ENCODE peak calls at places on chromosome 18, in four cellular contexts. U, R, H and O are unnamed samples.

GRCh38 chr18:23761941-23762340 is 72.7 kb downstream of the LAMA3 start:
- DNase-seq in U (no peak), H (no peak), R (no peak), O (no peak)

GRCh38 chr18:45384137-45384998 is 230.9 kb upstream of the SLC14A2 start:
- DNase-seq in H (no peak), U (peak), R (no peak), O (no peak)

GRCh38 chr18:49861659-49862058 is 48.3 kb upstream of the ACAA2 start:
- DNase-seq in H (no peak), U (no peak), R (no peak), O (no peak)

GRCh38 chr18:54279477-54280205 is 10.3 kb downstream of the POLI start:
- DNase-seq in R (no peak), H (no peak), U (no peak), O (no peak)

GRCh38 chr18:62737474-62737873 is 22.1 kb downstream of the PHLPP1 start:
- DNase-seq in U (no peak), H (no peak), R (no peak), O (no peak)

GRCh38 chr18:54284967-54285785 is 15.9 kb downstream of the POLI start:
- DNase-seq in R (no peak), H (peak), U (peak), O (no peak)

GRCh38 chr18:37565138-37565984 is at the start of gene CELF4:
- DNase-seq in R (no peak), U (no peak), H (no peak), O (no peak)

GRCh38 chr18:8626414-8627106 is 17.3 kb downstream of the RAB12 start:
- DNase-seq in R (no peak), U (no peak), H (no peak), O (no peak)

GRCh38 chr18:48858676-48859075 is 92.1 kb downstream of the SMAD7 start:
- DNase-seq in R (no peak), H (no peak), U (no peak), O (no peak)

GRCh38 chr18:64233855-64234254 is 85.0 kb upstream of the LINC00305 start:
- DNase-seq in R (no peak), U (no peak), H (no peak), O (no peak)

GRCh38 chr18:51151568-51152511 is 45.6 kb downstream of the MEX3C start:
- DNase-seq in R (no peak), U (no peak), H (no peak), O (no peak)

GRCh38 chr18:59470627-59471121 is 111.6 kb upstream of the LMAN1 start:
- DNase-seq in H (no peak), R (no peak), U (no peak), O (no peak)

GRCh38 chr18:683531-683930 is 26.1 kb downstream of the TYMS start:
- DNase-seq in R (no peak), U (no peak), H (no peak), O (no peak)

GRCh38 chr18:79405781-79406575 is 10.2 kb downstream of the NFATC1 start:
- DNase-seq in H (peak), U (no peak), R (no peak), O (no peak)

GRCh38 chr18:51614033-51614432 is 416.6 kb upstream of the MEX3C start:
- DNase-seq in R (no peak), H (no peak), U (no peak), O (no peak)

GRCh38 chr18:22558945-22559385 is 141.2 kb upstream of the CTAGE1 start:
- DNase-seq in U (no peak), H (peak), R (no peak), O (peak)

GRCh38 chr18:22999647-23000046 is 66.5 kb downstream of the RBBP8 start:
- DNase-seq in R (no peak), H (no peak), U (no peak), O (no peak)

GRCh38 chr18:71887509-71887908 is 656.6 kb downstream of the CBLN2 start:
- DNase-seq in R (no peak), H (no peak), U (no peak), O (no peak)

GRCh38 chr18:28858248-28858647 is 681.3 kb upstream of the CDH2 start:
- DNase-seq in H (no peak), U (no peak), R (no peak), O (no peak)

GRCh38 chr18:28854964-28855363 is 678.0 kb upstream of the CDH2 start:
- DNase-seq in R (no peak), H (no peak), U (no peak), O (no peak)

GRCh38 chr18:28855524-28855923 is 678.6 kb upstream of the CDH2 start:
- DNase-seq in R (no peak), H (no peak), U (no peak), O (no peak)

DNA sequence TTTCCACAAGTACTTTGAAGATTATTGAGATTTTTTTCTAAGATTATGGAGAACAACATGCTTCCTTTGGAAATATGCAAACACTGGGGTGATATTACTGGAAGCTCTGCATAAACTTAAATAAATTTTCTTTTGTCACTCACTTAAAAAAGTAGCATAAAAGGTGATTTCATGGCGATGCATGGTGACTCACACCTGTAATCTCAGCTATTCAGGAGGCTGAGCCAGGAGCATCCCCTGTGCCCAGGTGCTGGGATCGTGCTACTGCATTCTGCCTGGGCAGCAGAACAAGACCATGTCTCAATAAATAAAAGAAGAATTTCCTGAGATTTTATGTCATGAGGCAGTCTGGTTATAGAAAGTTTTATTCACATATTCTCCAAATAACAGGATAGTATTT is 679.1 kb upstream of the CDH2 start:
- DNase-seq in R (no peak), U (no peak), H (no peak), O (no peak)
- TF ChIP-seq CTCF in R (no peak), U (no peak), H (no peak), O (no peak)

DNA sequence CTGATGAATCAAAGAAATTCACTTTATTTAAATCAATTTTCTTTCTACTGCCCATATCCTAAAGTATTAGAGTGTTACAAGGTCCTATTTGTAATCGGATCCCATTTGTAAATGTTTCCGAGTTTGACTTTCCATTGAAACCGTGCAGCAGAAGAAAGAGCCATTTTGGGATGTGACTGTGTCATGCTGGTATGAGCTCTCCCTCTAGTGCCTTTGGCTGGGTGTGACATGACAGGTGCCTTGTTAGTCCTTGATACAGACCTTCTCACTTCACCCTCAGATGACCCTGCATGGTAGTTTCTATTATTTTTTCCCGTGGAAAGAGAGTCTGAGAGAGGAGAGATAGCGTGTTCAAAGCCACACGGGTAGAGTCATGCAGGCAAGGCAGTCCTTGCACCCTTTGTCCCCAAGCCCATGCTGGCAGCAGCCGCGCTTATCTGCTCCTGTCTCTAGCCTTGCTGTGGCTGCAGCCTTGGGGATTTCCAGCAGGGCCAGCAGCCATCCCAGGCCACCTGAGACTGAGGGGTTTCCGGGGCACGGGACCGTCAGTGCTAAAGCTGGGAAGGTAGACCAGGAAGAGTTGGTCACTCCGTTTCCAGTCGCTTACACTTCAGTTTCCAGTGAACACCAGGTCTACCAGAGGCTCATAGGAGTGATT is 21.4 kb downstream of the CHMP1B start:
- DNase-seq in R (no peak), H (no peak), U (no peak), O (no peak)
- TF ChIP-seq CTCF in R (no peak), H (peak), U (no peak), O (peak)

GRCh38 chr18:74598350-74599001 is 806 bp downstream of the ZNF407 start:
- DNase-seq in U (peak), H (peak), R (peak), O (peak)
- TF ChIP-seq CTCF in U (no peak), H (no peak), R (no peak), O (peak)

DNA sequence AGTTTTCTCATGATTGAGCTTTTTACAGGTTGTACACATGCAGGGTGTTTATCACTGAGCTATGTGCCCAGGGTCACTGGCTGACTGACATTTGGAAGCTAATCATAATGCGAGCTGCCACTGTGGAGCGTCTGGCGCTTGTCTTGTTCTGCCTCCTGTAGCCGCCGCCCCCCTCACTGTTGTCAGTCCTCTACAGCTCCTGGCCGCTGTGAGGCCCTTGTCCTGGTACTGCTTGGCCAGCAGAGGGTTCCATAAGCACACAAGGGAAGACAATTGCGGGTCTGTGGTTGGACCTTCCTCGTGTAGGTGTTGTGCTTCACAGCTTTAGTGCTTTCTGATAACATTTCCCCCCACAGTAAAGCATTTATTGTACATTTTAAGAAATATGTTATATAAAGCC is 105.6 kb upstream of the LDLRAD4 start:
- DNase-seq in R (no peak), H (peak), U (peak), O (peak)
- TF ChIP-seq CTCF in R (no peak), H (peak), U (peak), O (peak)

DNA sequence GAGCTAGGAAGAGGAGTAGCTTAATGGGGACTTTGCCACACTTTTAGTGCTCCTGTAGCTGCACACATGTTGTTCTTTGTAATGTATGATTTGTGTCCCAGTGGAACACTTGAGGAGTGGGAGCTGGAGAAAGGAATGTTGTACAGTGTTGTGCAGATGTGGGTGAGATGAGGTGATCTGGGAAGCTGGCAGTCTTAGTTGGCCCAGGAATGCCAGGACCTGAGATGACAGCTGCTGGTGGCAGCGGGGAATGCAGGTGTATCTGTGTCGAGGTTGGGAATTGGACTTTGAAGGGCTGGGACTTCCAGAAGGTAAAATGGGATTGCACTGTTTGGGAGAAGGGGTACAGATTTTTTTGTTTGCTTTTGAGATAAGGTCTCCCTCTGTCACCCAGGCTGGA is 23.6 kb downstream of the NEDD4L start:
- DNase-seq in R (no peak), H (no peak), U (no peak), O (no peak)
- TF ChIP-seq CTCF in R (no peak), H (no peak), U (no peak), O (no peak)